ENCODE peak calls at places on chromosomes 5 and 9, in seven cellular contexts. One of them, this sample, is unnamed.

GRCh38 chr5:14706615-14707021 is 42.1 kb downstream of the OTULIN start:
- DNase-seq in left ventricle myocardium inferior: no peak
- DNase-seq in IMR-90: peak
- DNase-seq in cardiac fibroblast: peak
- DNase-seq in PC-9: no peak
- DNase-seq in WTC11: no peak
- DNase-seq in upper lobe of left lung: no peak
- DNase-seq in this sample: peak

GRCh38 chr5:6804766-6805165 is 91.5 kb downstream of the TENT4A start:
- DNase-seq in left ventricle myocardium inferior: no peak
- DNase-seq in IMR-90: peak
- DNase-seq in cardiac fibroblast: peak
- DNase-seq in PC-9: no peak
- DNase-seq in WTC11: no peak
- DNase-seq in upper lobe of left lung: no peak
- DNase-seq in this sample: peak

GRCh38 chr9:100269656-100270055 is 83.1 kb downstream of the TEX10 start:
- DNase-seq in left ventricle myocardium inferior: no peak
- DNase-seq in IMR-90: no peak
- DNase-seq in cardiac fibroblast: no peak
- DNase-seq in PC-9: no peak
- DNase-seq in WTC11: no peak
- DNase-seq in upper lobe of left lung: no peak
- DNase-seq in this sample: no peak

GRCh38 chr5:150036513-150036912 is 36.0 kb downstream of the HMGXB3 start:
- DNase-seq in left ventricle myocardium inferior: peak
- DNase-seq in IMR-90: peak
- DNase-seq in cardiac fibroblast: peak
- DNase-seq in PC-9: no peak
- DNase-seq in WTC11: no peak
- DNase-seq in upper lobe of left lung: no peak
- DNase-seq in this sample: peak

GRCh38 chr9:130715270-130716077 is 21.9 kb downstream of the EXOSC2 start:
- DNase-seq in left ventricle myocardium inferior: no peak
- DNase-seq in IMR-90: peak
- DNase-seq in cardiac fibroblast: no peak
- DNase-seq in PC-9: no peak
- DNase-seq in WTC11: no peak
- DNase-seq in upper lobe of left lung: no peak
- DNase-seq in this sample: peak

GRCh38 chr5:83444445-83444844 is 27.1 kb upstream of the VCAN start:
- DNase-seq in left ventricle myocardium inferior: no peak
- DNase-seq in IMR-90: no peak
- DNase-seq in cardiac fibroblast: no peak
- DNase-seq in PC-9: no peak
- DNase-seq in WTC11: no peak
- DNase-seq in upper lobe of left lung: no peak
- DNase-seq in this sample: no peak

GRCh38 chr9:95139121-95139520 is 178.4 kb downstream of the FANCC start:
- DNase-seq in left ventricle myocardium inferior: no peak
- DNase-seq in IMR-90: no peak
- DNase-seq in cardiac fibroblast: no peak
- DNase-seq in PC-9: no peak
- DNase-seq in WTC11: no peak
- DNase-seq in upper lobe of left lung: no peak
- DNase-seq in this sample: no peak

GRCh38 chr5:134374234-134374633 is 2.9 kb downstream of the UBE2B start:
- DNase-seq in left ventricle myocardium inferior: no peak
- DNase-seq in IMR-90: no peak
- DNase-seq in cardiac fibroblast: no peak
- DNase-seq in PC-9: no peak
- DNase-seq in WTC11: no peak
- DNase-seq in upper lobe of left lung: no peak
- DNase-seq in this sample: no peak

GRCh38 chr5:23411200-23411599 is 96.2 kb upstream of the PRDM9 start:
- DNase-seq in left ventricle myocardium inferior: no peak
- DNase-seq in IMR-90: no peak
- DNase-seq in cardiac fibroblast: no peak
- DNase-seq in PC-9: no peak
- DNase-seq in WTC11: no peak
- DNase-seq in upper lobe of left lung: no peak
- DNase-seq in this sample: no peak

GRCh38 chr9:126113756-126114408 is 212.7 kb upstream of the MVB12B start:
- DNase-seq in left ventricle myocardium inferior: no peak
- DNase-seq in IMR-90: no peak
- DNase-seq in cardiac fibroblast: no peak
- DNase-seq in PC-9: no peak
- DNase-seq in WTC11: no peak
- DNase-seq in upper lobe of left lung: no peak
- DNase-seq in this sample: no peak

GRCh38 chr5:58088941-58089340 is 370.9 kb downstream of the PLK2 start:
- DNase-seq in left ventricle myocardium inferior: no peak
- DNase-seq in IMR-90: no peak
- DNase-seq in cardiac fibroblast: no peak
- DNase-seq in PC-9: no peak
- DNase-seq in WTC11: no peak
- DNase-seq in upper lobe of left lung: peak
- DNase-seq in this sample: no peak

GRCh38 chr5:89213584-89213983 is 330.6 kb upstream of the MEF2C start:
- DNase-seq in left ventricle myocardium inferior: peak
- DNase-seq in IMR-90: peak
- DNase-seq in cardiac fibroblast: peak
- DNase-seq in PC-9: no peak
- DNase-seq in WTC11: no peak
- DNase-seq in upper lobe of left lung: no peak
- DNase-seq in this sample: no peak

GRCh38 chr5:95669540-95669939 is 13.3 kb downstream of the SPATA9 start:
- DNase-seq in left ventricle myocardium inferior: peak
- DNase-seq in IMR-90: peak
- DNase-seq in cardiac fibroblast: peak
- DNase-seq in PC-9: no peak
- DNase-seq in WTC11: no peak
- DNase-seq in upper lobe of left lung: no peak
- DNase-seq in this sample: peak

GRCh38 chr5:93058309-93058708 is 522.7 kb downstream of the NR2F1-AS1 start:
- DNase-seq in left ventricle myocardium inferior: no peak
- DNase-seq in IMR-90: peak
- DNase-seq in cardiac fibroblast: peak
- DNase-seq in PC-9: no peak
- DNase-seq in WTC11: no peak
- DNase-seq in upper lobe of left lung: no peak
- DNase-seq in this sample: peak

GRCh38 chr9:133935328-133936040 is 56.6 kb downstream of the VAV2 start:
- DNase-seq in left ventricle myocardium inferior: peak
- DNase-seq in IMR-90: peak
- DNase-seq in cardiac fibroblast: peak
- DNase-seq in PC-9: no peak
- DNase-seq in WTC11: no peak
- DNase-seq in upper lobe of left lung: no peak
- DNase-seq in this sample: no peak

GRCh38 chr5:67248703-67249589 is 52.3 kb upstream of the CD180 start:
- DNase-seq in left ventricle myocardium inferior: no peak
- DNase-seq in IMR-90: no peak
- DNase-seq in cardiac fibroblast: peak
- DNase-seq in PC-9: no peak
- DNase-seq in WTC11: no peak
- DNase-seq in upper lobe of left lung: peak
- DNase-seq in this sample: peak

GRCh38 chr9:116027511-116027910 is 126.1 kb upstream of the PAPPA start:
- DNase-seq in left ventricle myocardium inferior: no peak
- DNase-seq in IMR-90: peak
- DNase-seq in cardiac fibroblast: peak
- DNase-seq in PC-9: no peak
- DNase-seq in WTC11: no peak
- DNase-seq in upper lobe of left lung: no peak
- DNase-seq in this sample: peak

GRCh38 chr9:136566899-136567298 is 21.1 kb upstream of the NOTCH1 start:
- DNase-seq in left ventricle myocardium inferior: peak
- DNase-seq in IMR-90: no peak
- DNase-seq in cardiac fibroblast: peak
- DNase-seq in PC-9: no peak
- DNase-seq in WTC11: no peak
- DNase-seq in upper lobe of left lung: no peak
- DNase-seq in this sample: no peak

GRCh38 chr9:120791161-120791560 is 2.1 kb downstream of the FBXW2 start:
- DNase-seq in left ventricle myocardium inferior: no peak
- DNase-seq in IMR-90: no peak
- DNase-seq in cardiac fibroblast: peak
- DNase-seq in PC-9: no peak
- DNase-seq in WTC11: no peak
- DNase-seq in upper lobe of left lung: no peak
- DNase-seq in this sample: no peak

GRCh38 chr5:34582364-34582763 is 73.8 kb upstream of the RAI14 start:
- DNase-seq in left ventricle myocardium inferior: no peak
- DNase-seq in IMR-90: no peak
- DNase-seq in cardiac fibroblast: no peak
- DNase-seq in PC-9: no peak
- DNase-seq in WTC11: no peak
- DNase-seq in upper lobe of left lung: no peak
- DNase-seq in this sample: no peak

GRCh38 chr5:38783011-38783551 is 62.7 kb upstream of the OSMR start:
- DNase-seq in left ventricle myocardium inferior: no peak
- DNase-seq in IMR-90: peak
- DNase-seq in cardiac fibroblast: peak
- DNase-seq in PC-9: peak
- DNase-seq in WTC11: no peak
- DNase-seq in upper lobe of left lung: no peak
- DNase-seq in this sample: peak

GRCh38 chr5:132774896-132775295 is 2.1 kb downstream of the SEPTIN8 start:
- DNase-seq in left ventricle myocardium inferior: no peak
- DNase-seq in IMR-90: no peak
- DNase-seq in cardiac fibroblast: no peak
- DNase-seq in PC-9: no peak
- DNase-seq in WTC11: no peak
- DNase-seq in upper lobe of left lung: no peak
- DNase-seq in this sample: no peak

GRCh38 chr9:70013598-70014196 is 30.0 kb upstream of the MAMDC2 start:
- DNase-seq in left ventricle myocardium inferior: no peak
- DNase-seq in IMR-90: peak
- DNase-seq in cardiac fibroblast: peak
- DNase-seq in PC-9: peak
- DNase-seq in WTC11: no peak
- DNase-seq in upper lobe of left lung: no peak
- DNase-seq in this sample: peak

GRCh38 chr5:107456281-107456715 is 214.4 kb downstream of the EFNA5 start:
- DNase-seq in left ventricle myocardium inferior: no peak
- DNase-seq in IMR-90: peak
- DNase-seq in cardiac fibroblast: no peak
- DNase-seq in PC-9: no peak
- DNase-seq in WTC11: no peak
- DNase-seq in upper lobe of left lung: no peak
- DNase-seq in this sample: no peak

GRCh38 chr5:107457881-107458280 is 212.9 kb downstream of the EFNA5 start:
- DNase-seq in left ventricle myocardium inferior: no peak
- DNase-seq in IMR-90: no peak
- DNase-seq in cardiac fibroblast: no peak
- DNase-seq in PC-9: no peak
- DNase-seq in WTC11: no peak
- DNase-seq in upper lobe of left lung: no peak
- DNase-seq in this sample: no peak

GRCh38 chr5:107455111-107455544 is 215.6 kb downstream of the EFNA5 start:
- DNase-seq in left ventricle myocardium inferior: no peak
- DNase-seq in IMR-90: peak
- DNase-seq in cardiac fibroblast: peak
- DNase-seq in PC-9: peak
- DNase-seq in WTC11: no peak
- DNase-seq in upper lobe of left lung: no peak
- DNase-seq in this sample: no peak

GRCh38 chr5:107458322-107458721 is 212.4 kb downstream of the EFNA5 start:
- DNase-seq in left ventricle myocardium inferior: no peak
- DNase-seq in IMR-90: no peak
- DNase-seq in cardiac fibroblast: no peak
- DNase-seq in PC-9: no peak
- DNase-seq in WTC11: no peak
- DNase-seq in upper lobe of left lung: no peak
- DNase-seq in this sample: no peak

DNA sequence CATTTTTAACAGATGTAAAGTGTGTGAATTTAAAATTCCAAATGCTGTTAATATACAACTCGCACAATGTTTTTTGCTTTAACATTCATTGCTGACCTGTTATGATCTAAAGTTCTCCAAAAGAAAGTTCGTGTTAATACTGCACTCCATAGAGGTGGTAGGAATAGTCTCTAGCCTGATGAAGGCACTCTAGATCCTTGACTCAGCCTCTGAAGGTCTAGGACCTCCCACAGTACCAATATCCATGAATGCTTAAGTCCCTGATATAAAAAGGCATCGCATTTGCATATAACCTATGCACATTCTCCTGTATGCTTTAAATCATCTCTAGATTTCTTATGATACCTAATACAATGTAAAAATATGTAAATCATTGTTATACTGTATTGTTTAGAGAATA is 213.6 kb downstream of the EFNA5 start:
- DNase-seq in left ventricle myocardium inferior: no peak
- DNase-seq in IMR-90: no peak
- DNase-seq in cardiac fibroblast: no peak
- DNase-seq in PC-9: no peak
- DNase-seq in WTC11: no peak
- DNase-seq in upper lobe of left lung: no peak
- DNase-seq in this sample: no peak
- TF ChIP-seq CTCF in left ventricle myocardium inferior: no peak
- TF ChIP-seq CTCF in IMR-90: no peak
- TF ChIP-seq CTCF in cardiac fibroblast: no peak
- TF ChIP-seq CTCF in PC-9: no peak
- TF ChIP-seq CTCF in WTC11: no peak
- TF ChIP-seq CTCF in upper lobe of left lung: no peak
- TF ChIP-seq CTCF in this sample: no peak

DNA sequence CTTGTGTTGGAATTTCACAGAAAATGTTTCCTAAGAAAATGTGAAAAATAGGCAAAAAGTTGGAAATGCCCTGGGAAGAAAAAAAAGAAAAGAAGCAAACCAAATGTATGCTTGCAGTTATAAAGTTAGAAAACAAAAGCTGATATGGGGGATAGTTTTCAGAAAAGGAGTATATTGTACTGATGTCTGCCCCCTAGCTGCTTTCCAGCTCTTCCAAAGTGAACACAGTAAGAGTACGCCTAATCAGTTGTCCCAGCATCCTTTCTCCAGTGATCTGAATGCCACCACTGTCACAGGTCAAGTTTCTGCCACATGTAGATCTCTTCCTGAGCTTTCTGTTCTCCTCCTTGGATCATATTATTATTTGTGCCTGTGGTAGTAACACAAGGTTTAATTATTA is 5.8 kb downstream of the TYRP1 start:
- DNase-seq in left ventricle myocardium inferior: no peak
- DNase-seq in IMR-90: no peak
- DNase-seq in cardiac fibroblast: peak
- DNase-seq in PC-9: no peak
- DNase-seq in WTC11: no peak
- DNase-seq in upper lobe of left lung: no peak
- DNase-seq in this sample: no peak
- TF ChIP-seq CTCF in left ventricle myocardium inferior: peak
- TF ChIP-seq CTCF in IMR-90: peak
- TF ChIP-seq CTCF in cardiac fibroblast: peak
- TF ChIP-seq CTCF in PC-9: no peak
- TF ChIP-seq CTCF in WTC11: no peak
- TF ChIP-seq CTCF in upper lobe of left lung: no peak
- TF ChIP-seq CTCF in this sample: no peak

GRCh38 chr5:31854625-31855526 is 215.9 kb downstream of the PDZD2 start:
- DNase-seq in left ventricle myocardium inferior: peak
- DNase-seq in IMR-90: no peak
- DNase-seq in cardiac fibroblast: peak
- DNase-seq in PC-9: no peak
- DNase-seq in WTC11: peak
- DNase-seq in upper lobe of left lung: peak
- DNase-seq in this sample: no peak
- TF ChIP-seq CTCF in left ventricle myocardium inferior: no peak
- TF ChIP-seq CTCF in IMR-90: no peak
- TF ChIP-seq CTCF in cardiac fibroblast: peak
- TF ChIP-seq CTCF in PC-9: no peak
- TF ChIP-seq CTCF in WTC11: no peak
- TF ChIP-seq CTCF in upper lobe of left lung: no peak
- TF ChIP-seq CTCF in this sample: peak

GRCh38 chr9:5574998-5575397 is 53.9 kb upstream of the RIC1 start:
- DNase-seq in left ventricle myocardium inferior: no peak
- DNase-seq in IMR-90: no peak
- DNase-seq in cardiac fibroblast: no peak
- DNase-seq in PC-9: no peak
- DNase-seq in WTC11: no peak
- DNase-seq in upper lobe of left lung: no peak
- DNase-seq in this sample: no peak
- TF ChIP-seq CTCF in left ventricle myocardium inferior: no peak
- TF ChIP-seq CTCF in IMR-90: no peak
- TF ChIP-seq CTCF in cardiac fibroblast: no peak
- TF ChIP-seq CTCF in PC-9: no peak
- TF ChIP-seq CTCF in WTC11: no peak
- TF ChIP-seq CTCF in upper lobe of left lung: no peak
- TF ChIP-seq CTCF in this sample: no peak

This sample was measured in HFFc6.